ENCODE peak calls at places on chromosomes 1 and 21, in five cellular contexts. H is T-cell; O is activated CD4-positive, alpha-beta T cell treated with anti-CD3 and anti-CD28 coated beads for 24 hours; I is activated T-helper 1 cell treated with anti-CD3 and anti-CD28 coated beads, Interleukin-2, amount 50 U/mL, for 16 hours; N is GM23248. P is an unnamed sample.

GRCh38 chr1:208988811-208989222 is 594.7 kb upstream of the CAMK1G start:
- DNase-seq in H (no peak), O (no peak), I (peak), N (peak), P (peak)

GRCh38 chr1:232473319-232473718 is 156.6 kb downstream of the SIPA1L2 start:
- DNase-seq in H (no peak), O (no peak), I (no peak), N (peak), P (peak)

GRCh38 chr1:247857069-247857985 is at the start of gene TRIM58:
- DNase-seq in H (no peak), O (peak), I (no peak), N (no peak), P (peak)

GRCh38 chr1:10962483-10962882 is 50.0 kb upstream of the TARDBP start:
- DNase-seq in H (no peak), O (no peak), I (no peak), N (no peak), P (no peak)

GRCh38 chr1:110726755-110727154 is 52.0 kb upstream of the KCNA3 start:
- DNase-seq in H (no peak), O (no peak), I (no peak), N (no peak), P (no peak)

GRCh38 chr1:168057921-168058320 is 78.8 kb downstream of the GPR161 start:
- DNase-seq in H (no peak), O (no peak), I (no peak), N (peak), P (peak)

GRCh38 chr21:27388835-27389234 is 421.9 kb upstream of the ADAMTS5 start:
- DNase-seq in H (no peak), O (no peak), I (no peak), N (no peak), P (no peak)

GRCh38 chr1:111193712-111194480 is 6.5 kb downstream of the DENND2D start:
- DNase-seq in H (no peak), O (no peak), I (no peak), N (peak), P (no peak)

GRCh38 chr1:211734791-211735190 is 59.4 kb upstream of the NEK2 start:
- DNase-seq in H (no peak), O (no peak), I (no peak), N (no peak), P (no peak)

GRCh38 chr1:168084396-168085231 is 52.1 kb downstream of the GPR161 start:
- DNase-seq in H (peak), O (peak), I (peak), N (peak), P (peak)

GRCh38 chr21:28770867-28771661 is 221.6 kb downstream of the LTN1 start:
- DNase-seq in H (no peak), O (no peak), I (no peak), N (peak), P (peak)

GRCh38 chr1:114756949-114757454 is 782 bp downstream of the CSDE1 start:
- DNase-seq in H (peak), O (no peak), I (no peak), N (peak), P (peak)

GRCh38 chr21:41847066-41847804 is 31.9 kb downstream of the PRDM15 start:
- DNase-seq in H (no peak), O (no peak), I (no peak), N (peak), P (peak)

GRCh38 chr1:115430717-115431116 is 92.7 kb upstream of the NGF start:
- DNase-seq in H (no peak), O (no peak), I (no peak), N (peak), P (peak)

GRCh38 chr1:15429701-15430149 is 8.5 kb upstream of the CTRC start:
- DNase-seq in H (no peak), O (no peak), I (no peak), N (peak), P (peak)

GRCh38 chr1:21024918-21025317 is 151.8 kb downstream of the EIF4G3 start:
- DNase-seq in H (no peak), O (no peak), I (no peak), N (no peak), P (peak)